ENCODE peak calls at places on chromosome 5, in ten cellular contexts. N is fibroblast of lung; S is stimulated activated CD4-positive, alpha-beta T cell treated with anti-CD3 and anti-CD28 coated beads, TNF-alpha, amount 100 ng/mL, for 48 hours; P is NCI-H460; K is activated CD8-positive, alpha-beta memory T cell treated with anti-CD3 and anti-CD28 coated beads for 1 hour; Y is LoVo; T is AG20443; L is neural crest cell; O is foreskin melanocyte; U is cardiac septum. R is an unnamed sample.
A peak's percentile ranks its signal among the peaks of the same experiment; 100 is the strongest.

GRCh38 chr5:123700624-123701023 is 188.6 kb downstream of the CSNK1G3 start:
- DNase-seq in U (no peak), O (peak; percentile 92), T (peak; percentile 89), Y (peak; percentile 67), P (no peak), N (peak; percentile 89), L (no peak), S (no peak), K (no peak), R (peak; percentile 96)

GRCh38 chr5:148740966-148741742 is 85.3 kb upstream of the ADRB2 start:
- DNase-seq in Y (peak; percentile 65), S (no peak), U (no peak), K (no peak), N (peak; percentile 86), T (peak; percentile 66), L (no peak), P (peak; percentile 57), O (peak; percentile 61), R (peak; percentile 76)

GRCh38 chr5:68087866-68088265 is 127.7 kb upstream of the PIK3R1 start:
- DNase-seq in L (no peak), P (no peak), T (no peak), S (no peak), K (no peak), U (no peak), Y (no peak), O (no peak), N (no peak), R (peak; percentile 31)

GRCh38 chr5:73901455-73901854 is 275.5 kb downstream of the ARHGEF28 start:
- DNase-seq in O (no peak), Y (peak; percentile 61), P (peak; percentile 9), S (no peak), U (no peak), K (no peak), L (no peak), N (no peak), T (no peak), R (peak; percentile 11)

GRCh38 chr5:34053133-34053532 is 10.1 kb upstream of the C1QTNF3 start:
- DNase-seq in S (no peak), U (no peak), T (peak; percentile 90), K (no peak), L (no peak), P (no peak), O (peak; percentile 78), N (peak; percentile 72), Y (no peak), R (peak; percentile 81)

GRCh38 chr5:154421868-154422267 is 23.9 kb upstream of the SAP30L start:
- DNase-seq in L (no peak), Y (no peak), O (no peak), N (peak; percentile 16), S (no peak), K (no peak), T (no peak), U (no peak), P (no peak), R (peak; percentile 35)

GRCh38 chr5:126016256-126016655 is 407.0 kb upstream of the GRAMD2B start:
- DNase-seq in K (no peak), Y (no peak), L (no peak), N (peak; percentile 45), O (no peak), P (no peak), T (no peak), S (no peak), U (no peak), R (no peak)

GRCh38 chr5:132901036-132901435 is 27.6 kb downstream of the LEAP2 start:
- DNase-seq in U (no peak), Y (no peak), L (no peak), T (no peak), S (no peak), P (no peak), N (no peak), O (no peak), K (no peak), R (no peak)

GRCh38 chr5:16536818-16537217 is 71.2 kb upstream of the ZNF622 start:
- DNase-seq in N (no peak), S (no peak), U (no peak), L (no peak), O (no peak), P (no peak), Y (no peak), K (no peak), T (no peak), R (no peak)

GRCh38 chr5:95620870-95621838 is 1.3 kb downstream of the GPR150 start:
- DNase-seq in T (peak; percentile 42), L (peak; percentile 41), N (no peak), U (no peak), K (peak; percentile 29), O (no peak), Y (no peak), P (no peak), S (no peak), R (no peak)

GRCh38 chr5:172114875-172115422 is 73.1 kb downstream of the STK10 start:
- DNase-seq in L (no peak), T (no peak), S (peak; percentile 69), O (no peak), N (no peak), K (peak; percentile 48), P (no peak), Y (no peak), U (peak; percentile 81), R (no peak)

GRCh38 chr5:179759961-179760541 is 27.4 kb downstream of the MAML1 start:
- DNase-seq in T (no peak), S (no peak), U (peak; percentile 65), N (no peak), O (no peak), Y (no peak), P (no peak), K (no peak), L (no peak), R (no peak)

GRCh38 chr5:8729437-8729836 is 816.4 kb downstream of the SEMA5A start:
- DNase-seq in P (no peak), K (no peak), L (no peak), T (peak; percentile 14), Y (no peak), O (no peak), N (peak; percentile 70), U (no peak), S (no peak), R (peak; percentile 67)

GRCh38 chr5:142248853-142249462 is 75.9 kb downstream of the SPRY4 start:
- DNase-seq in O (no peak), Y (no peak), L (no peak), N (peak; percentile 38), S (no peak), U (no peak), P (no peak), T (peak; percentile 75), K (no peak), R (no peak)

GRCh38 chr5:82984786-82985762 is 92.1 kb downstream of the TMEM167A start:
- DNase-seq in N (no peak), P (no peak), L (no peak), U (no peak), Y (no peak), O (no peak), S (no peak), K (no peak), T (no peak), R (no peak)

GRCh38 chr5:126543660-126544059 is 51.4 kb downstream of the ALDH7A1 start:
- DNase-seq in K (no peak), U (no peak), Y (no peak), O (no peak), N (no peak), S (no peak), P (no peak), L (no peak), T (no peak), R (no peak)

GRCh38 chr5:142645456-142645855 is 40.4 kb downstream of the FGF1 start:
- DNase-seq in P (no peak), O (no peak), S (no peak), Y (no peak), N (no peak), L (no peak), U (no peak), T (no peak), K (no peak), R (no peak)

GRCh38 chr5:135135530-135136201 is 101.6 kb upstream of the PITX1 start:
- DNase-seq in O (no peak), K (no peak), N (peak; percentile 87), P (peak; percentile 94), T (peak; percentile 89), Y (peak; percentile 52), U (peak; percentile 75), L (no peak), S (no peak), R (peak; percentile 82)

GRCh38 chr5:137367951-137368350 is 131.2 kb downstream of the SPOCK1 start:
- DNase-seq in P (no peak), O (no peak), S (no peak), Y (no peak), N (no peak), L (no peak), T (no peak), K (no peak), U (no peak), R (no peak)

GRCh38 chr5:15993334-15993733 is 186.3 kb downstream of the MARCHF11 start:
- DNase-seq in S (no peak), N (peak; percentile 3), Y (no peak), L (no peak), O (no peak), T (peak; percentile 17), U (no peak), K (no peak), P (peak; percentile 43), R (peak; percentile 84)

GRCh38 chr5:149271195-149271716 is 403 bp upstream of the AFAP1L1 start:
- DNase-seq in T (no peak), Y (peak; percentile 38), L (peak; percentile 45), N (no peak), O (peak; percentile 14), K (no peak), P (no peak), S (no peak), U (no peak), R (no peak)

GRCh38 chr5:159850192-159850573 is 66.1 kb upstream of the ADRA1B start:
- DNase-seq in T (peak; percentile 70), S (no peak), O (no peak), Y (peak; percentile 28), U (no peak), P (no peak), K (no peak), N (peak; percentile 37), L (no peak), R (peak; percentile 75)

GRCh38 chr5:119032653-119033052 is 38.2 kb upstream of the DMXL1 start:
- DNase-seq in K (no peak), S (no peak), L (no peak), U (no peak), N (no peak), T (no peak), P (no peak), Y (no peak), O (peak; percentile 70), R (no peak)

GRCh38 chr5:72241346-72242003 is 78.6 kb downstream of the MRPS27 start:
- DNase-seq in U (no peak), K (no peak), O (peak; percentile 77), Y (no peak), P (no peak), L (peak; percentile 13), T (no peak), N (no peak), S (no peak), R (no peak)

GRCh38 chr5:177003649-177004048 is 2.9 kb downstream of the UIMC1 start:
- DNase-seq in K (no peak), U (no peak), O (no peak), P (no peak), Y (no peak), S (no peak), N (no peak), L (no peak), T (no peak), R (no peak)

R was measured in HCEC 1CT.